ENCODE peak calls at places on chromosomes 11 and 22, in eight cellular contexts. H is NCI-H345; U is adipocyte; F is stimulated activated effector memory CD8-positive, alpha-beta T cell treated with anti-CD3 and anti-CD28 coated beads, Interleukin-12 subunit alpha, Interleukin-12 subunit beta, amount 100 ng/mL, for 72 hours; E is left lung; B is stimulated activated CD4-positive, alpha-beta T cell treated with anti-CD3 and anti-CD28 coated beads, Interleukin-4, amount 100 ng/mL, for 48 hours; K is activated CD4-positive, alpha-beta T cell treated with anti-CD3 and anti-CD28 coated beads for 48 hours; I is fibroblast of the conjunctiva. V is an unnamed sample.

GRCh38 chr11:107769189-107769588 is 57.3 kb upstream of the SLN start:
- DNase-seq in H (no peak), U (peak; percentile 12), F (peak; percentile 50), E (no peak), B (no peak), K (no peak), I (no peak), V (no peak)

GRCh38 chr22:43540570-43540969 is 128.8 kb downstream of the MPPED1 start:
- DNase-seq in H (peak; percentile 31), U (no peak), F (no peak), E (no peak), B (no peak), K (no peak), I (no peak), V (no peak)

GRCh38 chr11:43638717-43639116 is 41.8 kb upstream of the HSD17B12 start:
- DNase-seq in H (no peak), U (no peak), F (no peak), E (no peak), B (no peak), K (no peak), I (no peak), V (no peak)

GRCh38 chr11:62370743-62371440 is 33.6 kb downstream of the ASRGL1 start:
- DNase-seq in H (no peak), U (no peak), F (peak; percentile 68), E (peak; percentile 40), B (no peak), K (peak; percentile 55), I (no peak), V (no peak)

GRCh38 chr11:818396-819128 is at the start of gene PNPLA2:
- DNase-seq in H (no peak), U (peak; percentile 72), F (no peak), E (no peak), B (no peak), K (no peak), I (no peak), V (no peak)

GRCh38 chr22:49780281-49780991 is 47.2 kb downstream of the BRD1 start:
- DNase-seq in H (no peak), U (no peak), F (no peak), E (no peak), B (no peak), K (no peak), I (no peak), V (peak; percentile 37)

GRCh38 chr11:36672815-36673450 is 74.9 kb upstream of the RAG2 start:
- DNase-seq in H (peak; percentile 30), U (peak; percentile 83), F (no peak), E (no peak), B (peak; percentile 4), K (no peak), I (peak; percentile 20), V (no peak)

GRCh38 chr11:130650456-130651068 is 202.1 kb downstream of the ADAMTS15 start:
- DNase-seq in H (no peak), U (no peak), F (no peak), E (no peak), B (no peak), K (no peak), I (no peak), V (peak; percentile 36)

GRCh38 chr11:65013692-65014145 is 241 bp upstream of the ARL2 start:
- DNase-seq in H (peak; percentile 93), U (peak; percentile 96), F (peak; percentile 95), E (peak; percentile 92), B (peak; percentile 84), K (peak; percentile 89), I (peak; percentile 82), V (peak; percentile 96)

GRCh38 chr11:124897681-124898680 is at the start of gene ROBO4:
- DNase-seq in H (no peak), U (peak; percentile 87), F (peak; percentile 41), E (no peak), B (no peak), K (no peak), I (peak; percentile 87), V (peak; percentile 52)

GRCh38 chr11:14894657-14895598 is 2.9 kb upstream of the CYP2R1 start:
- DNase-seq in H (no peak), U (peak; percentile 67), F (peak; percentile 56), E (peak; percentile 76), B (no peak), K (peak; percentile 45), I (peak; percentile 90), V (no peak)

GRCh38 chr22:37492428-37493344 is 6.5 kb upstream of the MFNG start:
- DNase-seq in H (no peak), U (peak; percentile 49), F (peak; percentile 71), E (peak; percentile 47), B (peak; percentile 40), K (peak; percentile 76), I (no peak), V (peak; percentile 70)

GRCh38 chr11:20034941-20035340 is 125.3 kb downstream of the DBX1 start:
- DNase-seq in H (no peak), U (no peak), F (no peak), E (no peak), B (no peak), K (no peak), I (no peak), V (no peak)

GRCh38 chr11:116890193-116890592 is 52.8 kb upstream of the APOA1 start:
- DNase-seq in H (no peak), U (no peak), F (no peak), E (no peak), B (no peak), K (peak; percentile 8), I (no peak), V (no peak)

GRCh38 chr11:66286699-66287098 is 2.2 kb downstream of the YIF1A start:
- DNase-seq in H (no peak), U (no peak), F (no peak), E (no peak), B (no peak), K (no peak), I (no peak), V (no peak)

GRCh38 chr11:131916633-131917032 is 546.2 kb downstream of the NTM start:
- DNase-seq in H (no peak), U (no peak), F (no peak), E (no peak), B (no peak), K (no peak), I (no peak), V (no peak)

GRCh38 chr11:27524155-27524554 is 17.6 kb upstream of the LIN7C start:
- DNase-seq in H (no peak), U (peak; percentile 39), F (no peak), E (no peak), B (no peak), K (no peak), I (no peak), V (no peak)

GRCh38 chr22:34804588-34804987 is 261.4 kb upstream of the ISX start:
- DNase-seq in H (no peak), U (no peak), F (no peak), E (no peak), B (no peak), K (no peak), I (no peak), V (peak; percentile 54)

GRCh38 chr11:130124096-130124495 is 35.5 kb upstream of the ST14 start:
- DNase-seq in H (no peak), U (peak; percentile 93), F (no peak), E (peak; percentile 90), B (no peak), K (no peak), I (peak; percentile 86), V (no peak)

GRCh38 chr22:37137903-37138665 is 11.6 kb downstream of the IL2RB start:
- DNase-seq in H (no peak), U (no peak), F (no peak), E (no peak), B (no peak), K (peak; percentile 74), I (no peak), V (no peak)

GRCh38 chr11:43579171-43579918 is 101.2 kb upstream of the HSD17B12 start:
- DNase-seq in H (peak; percentile 28), U (peak; percentile 51), F (no peak), E (no peak), B (peak; percentile 52), K (peak; percentile 73), I (no peak), V (peak; percentile 77)

GRCh38 chr22:23565942-23566715 is 14.0 kb downstream of the IGLL1 start:
- DNase-seq in H (peak; percentile 31), U (peak; percentile 30), F (no peak), E (no peak), B (no peak), K (no peak), I (no peak), V (peak; percentile 75)

GRCh38 chr22:43823353-43823908 is 11.3 kb upstream of the EFCAB6 start:
- DNase-seq in H (peak; percentile 36), U (no peak), F (no peak), E (peak; percentile 83), B (no peak), K (no peak), I (no peak), V (peak; percentile 44)

GRCh38 chr11:11993814-11994213 is 14.6 kb downstream of the DKK3 start:
- DNase-seq in H (no peak), U (peak; percentile 94), F (no peak), E (no peak), B (no peak), K (no peak), I (peak; percentile 57), V (no peak)

GRCh38 chr11:1151366-1152315 is 6.1 kb upstream of the MUC5AC start:
- DNase-seq in H (no peak), U (no peak), F (no peak), E (no peak), B (no peak), K (peak; percentile 0), I (no peak), V (peak; percentile 40)

GRCh38 chr11:115607621-115608191 is 103.5 kb upstream of the CADM1 start:
- DNase-seq in H (no peak), U (peak; percentile 44), F (no peak), E (no peak), B (no peak), K (no peak), I (no peak), V (no peak)

GRCh38 chr11:110430267-110431211 is 791 bp downstream of the FDX1 start:
- DNase-seq in H (peak; percentile 18), U (peak; percentile 63), F (peak; percentile 68), E (peak; percentile 45), B (no peak), K (peak; percentile 12), I (no peak), V (no peak)

GRCh38 chr11:77789061-77789730 is 31.3 kb downstream of the RSF1 start:
- DNase-seq in H (no peak), U (no peak), F (no peak), E (no peak), B (no peak), K (no peak), I (no peak), V (no peak)

GRCh38 chr11:3083321-3083720 is 26.1 kb upstream of the CARS1 start:
- DNase-seq in H (no peak), U (no peak), F (no peak), E (no peak), B (no peak), K (no peak), I (no peak), V (no peak)

GRCh38 chr11:101103431-101103830 is 26.2 kb downstream of the PGR start:
- DNase-seq in H (no peak), U (no peak), F (no peak), E (no peak), B (no peak), K (no peak), I (no peak), V (no peak)

GRCh38 chr11:88266919-88267318 is 70.6 kb downstream of the CTSC start:
- DNase-seq in H (no peak), U (no peak), F (no peak), E (no peak), B (no peak), K (no peak), I (no peak), V (no peak)

GRCh38 chr11:57566564-57567209 is 785 bp downstream of the UBE2L6 start:
- DNase-seq in H (no peak), U (no peak), F (peak; percentile 58), E (no peak), B (no peak), K (peak; percentile 24), I (no peak), V (no peak)

GRCh38 chr11:27171391-27171790 is 130.8 kb downstream of the BBOX1 start:
- DNase-seq in H (no peak), U (no peak), F (no peak), E (no peak), B (no peak), K (no peak), I (no peak), V (no peak)

GRCh38 chr11:55942785-55943392 is 6.7 kb upstream of the OR5I1 start:
- DNase-seq in H (peak; percentile 28), U (peak; percentile 59), F (no peak), E (no peak), B (no peak), K (no peak), I (no peak), V (no peak)